ENCODE peak calls at places on chromosomes 11 and 22, in eight cellular contexts. C is hippocampal formation, B is GM23338, F is stromal cell of bone marrow, P is ovary, M is mesothelial cell of epicardium, N is LoVo, O is COR-L47. J is an unnamed sample.
A peak's percentile ranks its signal among the peaks of the same experiment; 100 is the strongest.

GRCh38 chr22:42329504-42329903 is 59.1 kb upstream of the TCF20 start:
- DNase-seq in C (no peak), B (no peak), F (no peak), P (no peak), M (no peak), N (no peak), O (no peak), J (no peak)

GRCh38 chr11:72306186-72306585 is 62.2 kb upstream of the PHOX2A start:
- DNase-seq in C (no peak), B (no peak), F (no peak), P (no peak), M (no peak), N (no peak), O (no peak), J (no peak)

GRCh38 chr11:2924381-2924780 is 4.8 kb downstream of the PHLDA2 start:
- DNase-seq in C (no peak), B (no peak), F (no peak), P (no peak), M (no peak), N (peak; percentile 65), O (no peak), J (peak; percentile 54)

GRCh38 chr11:83157755-83158473 is 983 bp downstream of the PCF11 start:
- DNase-seq in C (peak; percentile 61), B (peak; percentile 62), F (peak; percentile 38), P (peak; percentile 72), M (peak; percentile 61), N (peak; percentile 38), O (peak; percentile 19), J (peak; percentile 83)

GRCh38 chr11:26623076-26623666 is 51.1 kb upstream of the MUC15 start:
- DNase-seq in C (no peak), B (no peak), F (no peak), P (no peak), M (no peak), N (peak; percentile 20), O (no peak), J (peak; percentile 16)

GRCh38 chr11:1072116-1072820 is 2.4 kb upstream of the MUC2 start:
- DNase-seq in C (no peak), B (no peak), F (no peak), P (peak; percentile 40), M (peak; percentile 37), N (peak; percentile 74), O (peak; percentile 41), J (peak; percentile 63)

GRCh38 chr11:77473001-77473800 is 693 bp downstream of the PAK1 start:
- DNase-seq in C (no peak), B (peak; percentile 78), F (no peak), P (peak; percentile 75), M (peak; percentile 69), N (peak; percentile 48), O (peak; percentile 44), J (peak; percentile 54)

GRCh38 chr11:16191212-16191851 is 165.0 kb downstream of the SOX6 start:
- DNase-seq in C (peak; percentile 30), B (no peak), F (no peak), P (no peak), M (no peak), N (no peak), O (no peak), J (peak; percentile 5)

GRCh38 chr22:17496843-17497242 is 66.5 kb upstream of the SLC25A18 start:
- DNase-seq in C (no peak), B (no peak), F (no peak), P (no peak), M (no peak), N (no peak), O (no peak), J (no peak)

GRCh38 chr11:116500833-116501622 is 271.8 kb downstream of the BUD13 start:
- DNase-seq in C (no peak), B (peak; percentile 66), F (no peak), P (no peak), M (peak; percentile 37), N (no peak), O (peak; percentile 97), J (no peak)

GRCh38 chr22:37472418-37473006 is 13.7 kb downstream of the MFNG start:
- DNase-seq in C (no peak), B (peak; percentile 81), F (no peak), P (no peak), M (no peak), N (peak; percentile 32), O (peak; percentile 17), J (peak; percentile 49)

GRCh38 chr11:14620027-14620511 is 23.5 kb upstream of the PDE3B start:
- DNase-seq in C (no peak), B (no peak), F (no peak), P (no peak), M (no peak), N (no peak), O (no peak), J (no peak)

GRCh38 chr11:31826530-31827438 is 15.7 kb upstream of the PAX6 start:
- DNase-seq in C (no peak), B (peak; percentile 66), F (no peak), P (no peak), M (no peak), N (no peak), O (no peak), J (no peak)

GRCh38 chr22:38828616-38829205 is 15.1 kb downstream of the NPTXR start:
- DNase-seq in C (no peak), B (no peak), F (no peak), P (no peak), M (no peak), N (no peak), O (no peak), J (no peak)

GRCh38 chr11:48248902-48249301 is 4.0 kb downstream of the OR4X2 start:
- DNase-seq in C (no peak), B (no peak), F (no peak), P (no peak), M (no peak), N (no peak), O (no peak), J (no peak)

GRCh38 chr11:59197990-59198389 is 14.7 kb downstream of the MPEG1 start:
- DNase-seq in C (peak; percentile 70), B (no peak), F (peak; percentile 74), P (peak; percentile 77), M (no peak), N (no peak), O (peak; percentile 31), J (no peak)

GRCh38 chr11:123760894-123761293 is 6.6 kb upstream of the OR6X1 start:
- DNase-seq in C (no peak), B (no peak), F (no peak), P (no peak), M (no peak), N (no peak), O (no peak), J (no peak)

GRCh38 chr11:72585762-72586590 is 88.2 kb downstream of the PDE2A start:
- DNase-seq in C (peak; percentile 18), B (peak; percentile 88), F (no peak), P (peak; percentile 70), M (peak; percentile 75), N (peak; percentile 76), O (peak; percentile 64), J (peak; percentile 67)

GRCh38 chr22:41943661-41944209 is 3.2 kb downstream of the CENPM start:
- DNase-seq in C (no peak), B (peak; percentile 61), F (no peak), P (no peak), M (no peak), N (no peak), O (no peak), J (no peak)

GRCh38 chr11:70796601-70797000 is 398.3 kb downstream of the CTTN start:
- DNase-seq in C (no peak), B (peak; percentile 66), F (no peak), P (no peak), M (no peak), N (no peak), O (no peak), J (peak; percentile 24)

GRCh38 chr22:50469377-50470305 is 5.2 kb downstream of the SBF1 start:
- DNase-seq in C (no peak), B (peak; percentile 56), F (no peak), P (no peak), M (no peak), N (peak; percentile 81), O (peak; percentile 95), J (peak; percentile 97)

GRCh38 chr22:43533656-43534428 is 122.0 kb downstream of the MPPED1 start:
- DNase-seq in C (no peak), B (no peak), F (no peak), P (no peak), M (peak; percentile 21), N (no peak), O (no peak), J (no peak)

GRCh38 chr11:131924001-131924400 is 553.6 kb downstream of the NTM start:
- DNase-seq in C (no peak), B (no peak), F (no peak), P (no peak), M (no peak), N (no peak), O (no peak), J (no peak)

GRCh38 chr11:106076421-106076922 is 675 bp downstream of the KBTBD3 start:
- DNase-seq in C (no peak), B (peak; percentile 17), F (no peak), P (no peak), M (no peak), N (no peak), O (peak; percentile 25), J (peak; percentile 28)

GRCh38 chr22:22009661-22010060 is 27.1 kb upstream of the TOP3B start:
- DNase-seq in C (no peak), B (no peak), F (peak; percentile 6), P (no peak), M (no peak), N (no peak), O (no peak), J (no peak)

GRCh38 chr11:68402355-68403031 is 58.1 kb upstream of the PPP6R3 start:
- DNase-seq in C (no peak), B (peak; percentile 59), F (no peak), P (no peak), M (no peak), N (no peak), O (no peak), J (no peak)

GRCh38 chr11:98955551-98955950 is 65.2 kb upstream of the CNTN5 start:
- DNase-seq in C (no peak), B (no peak), F (no peak), P (no peak), M (no peak), N (no peak), O (no peak), J (no peak)

GRCh38 chr11:68013611-68014156 is 3.6 kb downstream of the ALDH3B1 start:
- DNase-seq in C (no peak), B (no peak), F (no peak), P (no peak), M (no peak), N (no peak), O (no peak), J (no peak)

GRCh38 chr11:5301846-5302245 is at the start of gene OR51B4:
- DNase-seq in C (no peak), B (no peak), F (no peak), P (no peak), M (no peak), N (no peak), O (no peak), J (no peak)

GRCh38 chr11:4065601-4066377 is 28.8 kb upstream of the RRM1 start:
- DNase-seq in C (no peak), B (peak; percentile 56), F (no peak), P (no peak), M (no peak), N (no peak), O (no peak), J (no peak)

GRCh38 chr11:7437706-7438105 is 47.6 kb upstream of the OLFML1 start:
- DNase-seq in C (no peak), B (no peak), F (no peak), P (no peak), M (no peak), N (no peak), O (no peak), J (no peak)